ENCODE peak calls at places on chromosomes 7 and 10, in nine cellular contexts. G is epithelial cell of esophagus; K is stimulated activated CD8-positive, alpha-beta memory T cell treated with anti-CD3 and anti-CD28 coated beads, Interleukin-4, amount 100 ng/mL, for 1 hour; N is ureter; H is SJSA1; U is adipocyte; R is left cardiac atrium; D is T-cell; X is transverse colon. J is an unnamed sample.

GRCh38 chr7:87599336-87599735 is 1.3 kb downstream of the ABCB1 start:
- DNase-seq in R (no peak), N (no peak), U (no peak), X (peak), H (peak), K (peak), D (peak), G (no peak), J (peak)

GRCh38 chr7:66043681-66044497 is 31.7 kb upstream of the ASL start:
- DNase-seq in K (no peak), D (peak), G (peak), N (peak), U (peak), X (peak), H (no peak), R (peak), J (peak)

GRCh38 chr7:93374345-93374940 is 142.3 kb downstream of the VPS50 start:
- DNase-seq in G (peak), H (peak), X (no peak), N (no peak), R (no peak), D (no peak), U (peak), K (no peak), J (no peak)

GRCh38 chr7:24346129-24346528 is 62.1 kb downstream of the NPY start:
- DNase-seq in U (no peak), G (no peak), R (no peak), X (no peak), K (no peak), H (no peak), N (no peak), D (no peak), J (no peak)

GRCh38 chr7:1987591-1988532 is 244.9 kb downstream of the MAD1L1 start:
- DNase-seq in R (no peak), N (no peak), U (no peak), X (no peak), D (no peak), H (no peak), K (no peak), G (no peak), J (no peak)

GRCh38 chr7:32929430-32930161 is 27.6 kb upstream of the FKBP9 start:
- DNase-seq in G (no peak), K (no peak), H (no peak), R (no peak), D (no peak), N (no peak), U (no peak), X (no peak), J (no peak)

GRCh38 chr7:36967387-36967786 is 243.1 kb upstream of the AOAH start:
- DNase-seq in K (no peak), R (peak), D (no peak), H (peak), X (peak), N (peak), G (peak), U (peak), J (peak)

GRCh38 chr10:44952779-44953231 is 6.8 kb upstream of the RASSF4 start:
- DNase-seq in N (no peak), X (no peak), U (no peak), R (no peak), G (no peak), K (no peak), D (no peak), H (peak), J (no peak)

GRCh38 chr10:25843551-25844170 is 90.4 kb upstream of the MYO3A start:
- DNase-seq in H (no peak), G (no peak), K (no peak), R (no peak), N (no peak), U (no peak), X (no peak), D (no peak), J (no peak)

GRCh38 chr10:96765406-96766240 is 45.3 kb upstream of the PIK3AP1 start:
- DNase-seq in D (peak), K (peak), G (peak), U (peak), H (peak), N (peak), X (peak), R (peak), J (peak)

GRCh38 chr10:48547061-48547895 is 57.6 kb downstream of the ARHGAP22 start:
- DNase-seq in H (no peak), N (no peak), U (no peak), X (no peak), K (no peak), R (no peak), G (no peak), D (no peak), J (no peak)

GRCh38 chr7:41628926-41629325 is 74.0 kb downstream of the INHBA start:
- DNase-seq in X (no peak), D (no peak), U (no peak), K (no peak), R (no peak), H (peak), N (no peak), G (peak), J (no peak)

GRCh38 chr10:132516771-132517725 is 20.5 kb upstream of the INPP5A start:
- DNase-seq in K (no peak), N (peak), R (peak), G (peak), X (peak), D (no peak), U (peak), H (peak), J (peak)

GRCh38 chr7:99473315-99473596 is 566 bp downstream of the ZNF789 start:
- DNase-seq in D (no peak), N (no peak), K (no peak), R (peak), X (peak), U (peak), G (peak), H (peak), J (peak)

GRCh38 chr7:67813621-67814292 is 817.1 kb downstream of the TYW1 start:
- DNase-seq in X (no peak), D (no peak), G (no peak), U (no peak), H (no peak), N (no peak), K (no peak), R (no peak), J (no peak)

GRCh38 chr10:11901454-11902431 is 78.6 kb downstream of the PROSER2 start:
- DNase-seq in N (no peak), D (no peak), X (no peak), K (no peak), R (no peak), U (no peak), H (no peak), G (peak), J (no peak)

GRCh38 chr7:157047148-157047547 is 36.7 kb upstream of the MNX1 start:
- DNase-seq in D (no peak), G (peak), K (no peak), X (no peak), H (no peak), R (no peak), N (no peak), U (no peak), J (peak)

GRCh38 chr7:28708033-28708451 is 250.1 kb downstream of the TRIL start:
- DNase-seq in U (no peak), X (no peak), K (no peak), N (no peak), G (no peak), D (no peak), R (no peak), H (no peak), J (no peak)

GRCh38 chr7:44111759-44112158 is 7.6 kb downstream of the AEBP1 start:
- DNase-seq in R (no peak), D (no peak), N (no peak), K (no peak), U (no peak), G (no peak), H (no peak), X (no peak), J (no peak)

GRCh38 chr10:67664936-67665335 is 31.1 kb downstream of the CTNNA3 start:
- DNase-seq in D (no peak), U (peak), G (no peak), R (no peak), X (no peak), K (no peak), N (no peak), H (no peak), J (no peak)

GRCh38 chr10:73730153-73730906 is 13.8 kb upstream of the SEC24C start:
- DNase-seq in X (peak), K (peak), U (peak), D (peak), N (peak), R (peak), H (peak), G (peak), J (peak)

GRCh38 chr7:57868771-57869483 is 418.9 kb downstream of the ZNF716 start:
- DNase-seq in X (no peak), G (no peak), D (no peak), H (no peak), K (no peak), U (no peak), R (peak), N (peak), J (no peak)

GRCh38 chr10:133087679-133088523 is at the start of gene ADGRA1:
- DNase-seq in H (no peak), G (no peak), N (no peak), X (no peak), D (no peak), R (no peak), U (peak), K (no peak), J (no peak)

GRCh38 chr10:121159670-121160069 is 308.5 kb downstream of the WDR11 start:
- DNase-seq in U (no peak), D (no peak), X (no peak), R (no peak), G (peak), N (no peak), H (no peak), K (no peak), J (no peak)

GRCh38 chr7:24472093-24472492 is 101.2 kb upstream of the PALS2 start:
- DNase-seq in X (no peak), D (no peak), U (no peak), H (no peak), K (no peak), R (no peak), N (no peak), G (peak), J (no peak)

GRCh38 chr7:127413962-127414361 is 21.5 kb upstream of the ZNF800 start:
- DNase-seq in K (no peak), G (no peak), U (no peak), R (no peak), D (no peak), H (no peak), N (no peak), X (no peak), J (no peak)